ENCODE peak calls at places on chromosomes 12 and 14, in five cellular contexts. I, E, Q, H and T are unnamed samples.

GRCh38 chr12:116964004-116964739 is 53.4 kb downstream of the FBXW8 start:
- DNase-seq in E (no peak), I (no peak), Q (no peak), H (no peak), T (no peak)

GRCh38 chr14:76430475-76430980 is 54.6 kb downstream of the ESRRB start:
- DNase-seq in Q (no peak), I (no peak), E (no peak), H (no peak), T (no peak)

GRCh38 chr14:84749191-84749945 is 780.6 kb upstream of the FLRT2 start:
- DNase-seq in Q (no peak), H (no peak), E (no peak), I (no peak), T (no peak)

GRCh38 chr12:57190037-57190436 is 26.6 kb upstream of the NXPH4 start:
- DNase-seq in I (no peak), Q (no peak), E (no peak), H (no peak), T (no peak)

GRCh38 chr14:61477845-61478438 is 156.6 kb downstream of the PRKCH start:
- DNase-seq in I (no peak), H (peak; percentile 62), Q (no peak), E (peak; percentile 77), T (peak; percentile 64)

GRCh38 chr12:98587084-98587483 is 6.4 kb upstream of the SLC25A3 start:
- DNase-seq in E (no peak), Q (no peak), H (no peak), I (no peak), T (no peak)

GRCh38 chr12:47216150-47216677 is 136.5 kb upstream of the AMIGO2 start:
- DNase-seq in I (peak; percentile 73), E (peak; percentile 59), H (no peak), Q (peak; percentile 71), T (no peak)

GRCh38 chr12:116194935-116195431 is 82.5 kb downstream of the MED13L start:
- DNase-seq in Q (peak; percentile 24), H (no peak), E (peak; percentile 8), I (peak; percentile 32), T (no peak)

GRCh38 chr14:104253901-104254353 is 115.5 kb downstream of the KIF26A start:
- DNase-seq in H (no peak), I (no peak), E (no peak), Q (no peak), T (no peak)

GRCh38 chr14:104280902-104281767 is 142.7 kb downstream of the KIF26A start:
- DNase-seq in Q (no peak), E (no peak), I (no peak), H (no peak), T (peak; percentile 40)

GRCh38 chr14:100076133-100076532 is 10.9 kb downstream of the EVL start:
- DNase-seq in I (no peak), H (no peak), Q (no peak), E (no peak), T (no peak)

GRCh38 chr12:52925717-52926595 is 21.1 kb upstream of the KRT8 start:
- DNase-seq in E (peak; percentile 73), Q (no peak), H (peak; percentile 88), I (no peak), T (no peak)

GRCh38 chr12:5148880-5149279 is 105.2 kb downstream of the KCNA5 start:
- DNase-seq in E (no peak), I (no peak), H (no peak), Q (no peak), T (no peak)

GRCh38 chr12:51793201-51793600 is 55.3 kb downstream of the FIGNL2 start:
- DNase-seq in H (no peak), I (no peak), Q (no peak), E (no peak), T (no peak)

GRCh38 chr12:70178038-70178437 is 65.2 kb upstream of the CNOT2 start:
- DNase-seq in H (no peak), Q (no peak), I (no peak), E (no peak), T (no peak)

GRCh38 chr12:93183940-93184663 is 193.6 kb upstream of the NUDT4 start:
- DNase-seq in H (no peak), I (no peak), Q (no peak), E (no peak), T (no peak)

DNA sequence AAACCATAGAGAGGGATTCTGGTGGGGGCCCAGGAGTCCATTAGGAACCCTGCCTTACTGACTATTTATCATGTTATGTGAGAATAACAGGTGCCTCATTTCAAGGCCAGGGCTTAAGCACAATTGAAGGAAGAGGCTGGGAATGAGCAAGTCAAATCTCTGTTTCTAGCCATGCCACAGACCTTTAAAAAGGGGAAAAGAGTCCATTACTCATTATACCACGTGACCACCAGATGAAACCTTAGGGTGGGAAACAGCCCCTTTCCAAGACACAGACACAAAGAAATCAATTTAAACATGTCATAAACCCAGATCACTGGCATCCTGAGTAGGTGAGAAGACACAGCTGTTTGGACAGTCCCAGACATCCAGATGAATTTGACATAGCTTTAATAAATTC is 39.5 kb upstream of the KRR1 start:
- DNase-seq in E (no peak), Q (no peak), H (no peak), I (no peak), T (no peak)
- H3K27ac ChIP-seq in E (no peak overlapping the region), Q (no peak overlapping the region), H (no peak overlapping the region), I (no peak overlapping the region), T (no peak overlapping the region)

GRCh38 chr12:2161478-2161877 is 108.7 kb downstream of the CACNA1C start:
- DNase-seq in I (no peak), E (peak; percentile 64), H (no peak), Q (no peak), T (peak; percentile 67)
- H3K27ac ChIP-seq in I (no peak overlapping the region), E (peak overlapping the region; percentile 75), H (no peak overlapping the region), Q (no peak overlapping the region), T (peak overlapping the region; percentile 79)

DNA sequence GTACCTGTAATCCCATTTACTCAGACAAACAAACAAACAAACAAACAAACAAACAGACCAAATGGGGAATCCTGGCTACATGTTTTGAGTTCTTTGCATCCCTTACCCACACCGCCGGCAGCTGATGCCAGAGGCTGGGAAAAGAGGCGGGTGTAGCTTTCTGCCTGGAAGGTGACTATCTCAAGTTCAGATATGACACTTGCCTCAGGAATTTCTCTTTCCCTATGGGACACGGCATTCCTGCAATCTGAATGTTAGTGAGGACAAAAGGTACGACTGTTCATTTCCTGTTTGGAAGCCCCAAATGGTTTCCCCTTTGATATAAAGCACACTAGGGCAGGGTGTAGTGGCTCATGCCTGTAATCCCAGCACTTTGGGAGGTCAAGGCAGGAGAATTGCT is 2.9 kb downstream of the MYL2 start:
- DNase-seq in H (peak; percentile 57), Q (no peak), I (no peak), E (no peak), T (no peak)
- H3K27ac ChIP-seq in H (peak overlapping the region; percentile 85), Q (no peak overlapping the region), I (no peak overlapping the region), E (no peak overlapping the region), T (no peak overlapping the region)

GRCh38 chr14:32621585-32621984 is 292.5 kb downstream of the AKAP6 start:
- DNase-seq in H (no peak), Q (no peak), I (no peak), E (no peak), T (no peak)
- H3K27ac ChIP-seq in H (no peak overlapping the region), Q (no peak overlapping the region), I (no peak overlapping the region), E (no peak overlapping the region), T (no peak overlapping the region)

GRCh38 chr12:78888583-78888982 is 24.0 kb downstream of the SYT1 start:
- DNase-seq in I (no peak), E (no peak), Q (no peak), H (no peak), T (no peak)
- H3K27ac ChIP-seq in I (no peak overlapping the region), E (no peak overlapping the region), Q (no peak overlapping the region), H (no peak overlapping the region), T (no peak overlapping the region)

GRCh38 chr12:78293039-78293686 is 462.5 kb downstream of the NAV3 start:
- DNase-seq in H (peak; percentile 28), E (no peak), Q (no peak), I (no peak), T (no peak)

DNA sequence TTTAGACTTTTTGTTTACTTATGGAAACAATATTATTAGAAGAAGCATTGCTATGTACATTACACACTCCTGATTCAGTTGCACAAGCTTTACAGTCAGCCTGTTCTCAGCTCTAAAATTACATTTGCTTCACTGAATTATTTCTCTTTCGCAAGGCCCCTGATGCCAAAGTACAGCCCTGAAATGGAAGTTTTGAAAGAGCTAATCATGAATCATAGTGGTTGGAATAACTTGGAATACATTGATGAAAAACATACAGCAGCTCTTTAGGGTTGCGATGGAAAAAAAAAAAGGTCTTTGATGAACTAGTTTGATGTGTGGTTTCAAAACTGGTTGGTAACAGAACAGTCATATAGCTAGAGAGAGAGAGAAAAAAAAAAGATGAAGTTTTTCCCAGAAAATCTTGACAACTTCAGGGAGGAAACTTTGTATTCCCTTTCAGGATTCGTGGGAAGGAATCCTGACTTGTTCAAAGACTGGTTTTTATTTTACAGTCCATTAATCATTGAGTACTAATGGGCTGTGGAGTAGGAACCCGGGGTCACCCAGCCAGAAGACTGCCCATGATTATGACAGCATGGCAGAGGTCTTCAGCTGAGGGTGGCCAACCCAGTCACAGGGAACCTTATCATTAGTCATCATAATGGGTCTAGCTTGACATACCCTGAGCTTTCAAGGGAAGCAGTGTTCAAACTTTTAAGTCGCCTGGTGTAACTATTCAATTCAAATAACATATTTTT is 460.1 kb downstream of the NAV3 start:
- DNase-seq in I (no peak), H (no peak), Q (no peak), E (no peak), T (no peak)
- H3K27ac ChIP-seq in I (no peak overlapping the region), H (peak overlapping the region; percentile 21), Q (no peak overlapping the region), E (no peak overlapping the region), T (no peak overlapping the region)

GRCh38 chr12:109137055-109137454 is 20.7 kb downstream of the ACACB start:
- DNase-seq in E (no peak), I (no peak), Q (no peak), H (no peak), T (no peak)
- H3K27ac ChIP-seq in E (peak overlapping the region; percentile 33), I (no peak overlapping the region), Q (no peak overlapping the region), H (no peak overlapping the region), T (peak overlapping the region; percentile 81)

DNA sequence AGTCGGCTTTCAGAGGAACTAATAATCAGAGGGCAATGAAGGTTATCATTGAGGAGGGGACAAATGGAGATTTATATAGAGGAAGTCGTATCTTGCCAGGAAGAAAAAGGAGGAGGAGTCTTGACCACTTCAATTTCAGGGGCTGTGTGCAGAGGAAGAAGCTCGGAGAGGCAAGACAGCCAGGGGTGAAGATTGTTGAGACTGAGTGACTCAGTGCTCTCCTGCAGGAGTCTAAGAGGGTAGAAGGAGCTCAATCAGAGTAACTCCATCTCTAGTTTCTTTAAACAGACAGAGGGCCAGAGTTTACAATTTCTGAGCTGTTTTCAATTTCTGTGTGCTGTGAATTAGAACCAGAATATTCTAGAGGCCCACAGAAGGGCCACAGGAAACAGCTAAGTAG is 439.3 kb upstream of the PRICKLE1 start:
- DNase-seq in E (no peak), H (no peak), Q (no peak), I (no peak), T (no peak)
- H3K27ac ChIP-seq in E (no peak overlapping the region), H (no peak overlapping the region), Q (no peak overlapping the region), I (no peak overlapping the region), T (no peak overlapping the region)